ENCODE peak calls at places on chromosome 7, in four cellular contexts. O is A549, U is hepatocyte, S is ovary. N is an unnamed sample.

GRCh38 chr7:131827421-131827820 is 271.0 kb upstream of the PODXL start:
- DNase-seq in O (no peak), U (no peak), S (no peak), N (no peak)

GRCh38 chr7:140562921-140563600 is 77.6 kb downstream of the DENND2A start:
- DNase-seq in O (no peak), U (no peak), S (no peak), N (no peak)

GRCh38 chr7:927031-927671 is 27.3 kb downstream of the ADAP1 start:
- DNase-seq in O (no peak), U (no peak), S (peak), N (no peak)

GRCh38 chr7:3128857-3129256 is 85.2 kb upstream of the CARD11 start:
- DNase-seq in O (no peak), U (no peak), S (no peak), N (no peak)

GRCh38 chr7:5615190-5616070 is 166.0 kb downstream of the RNF216 start:
- DNase-seq in O (no peak), U (no peak), S (no peak), N (peak)

GRCh38 chr7:140390466-140391190 is 7.7 kb downstream of the SLC37A3 start:
- DNase-seq in O (no peak), U (no peak), S (no peak), N (no peak)

GRCh38 chr7:47458057-47458456 is 123.9 kb downstream of the TNS3 start:
- DNase-seq in O (no peak), U (no peak), S (peak), N (peak)

GRCh38 chr7:135802697-135803096 is 54.1 kb upstream of the FAM180A start:
- DNase-seq in O (no peak), U (no peak), S (no peak), N (peak)

GRCh38 chr7:2632717-2633537 is 1.1 kb downstream of the TTYH3 start:
- DNase-seq in O (peak), U (peak), S (peak), N (peak)

GRCh38 chr7:127648986-127649385 is 3.0 kb upstream of the SND1 start:
- DNase-seq in O (no peak), U (no peak), S (no peak), N (no peak)

GRCh38 chr7:114540291-114540690 is 125.7 kb downstream of the FOXP2 start:
- DNase-seq in O (no peak), U (no peak), S (no peak), N (no peak)

GRCh38 chr7:122438492-122438891 is 133.9 kb upstream of the FEZF1 start:
- DNase-seq in O (no peak), U (no peak), S (no peak), N (no peak)

GRCh38 chr7:102875700-102876192 is 37.1 kb upstream of the LRRC17 start:
- DNase-seq in O (peak), U (peak), S (no peak), N (peak)

GRCh38 chr7:34282271-34282670 is 375.7 kb upstream of the NPSR1 start:
- DNase-seq in O (no peak), U (no peak), S (no peak), N (no peak)

GRCh38 chr7:132760873-132761272 is 184.6 kb upstream of the PLXNA4 start:
- DNase-seq in O (no peak), U (no peak), S (no peak), N (no peak)

GRCh38 chr7:19161671-19162070 is 16.4 kb upstream of the FERD3L start:
- DNase-seq in O (no peak), U (no peak), S (no peak), N (no peak)

GRCh38 chr7:158371856-158372255 is 215.8 kb downstream of the PTPRN2 start:
- DNase-seq in O (no peak), U (no peak), S (no peak), N (no peak)

GRCh38 chr7:11332186-11332864 is 358.7 kb downstream of the PHF14 start:
- DNase-seq in O (no peak), U (no peak), S (no peak), N (no peak)

GRCh38 chr7:77837275-77837674 is 38.7 kb downstream of the PHTF2 start:
- DNase-seq in O (no peak), U (no peak), S (no peak), N (no peak)

GRCh38 chr7:5479133-5479745 is 55.6 kb upstream of the TNRC18 start:
- DNase-seq in O (no peak), U (peak), S (no peak), N (no peak)

GRCh38 chr7:44767912-44768662 is 19.4 kb downstream of the ZMIZ2 start:
- DNase-seq in O (no peak), U (peak), S (peak), N (no peak)

GRCh38 chr7:99109108-99110051 is 34.5 kb downstream of the SMURF1 start:
- DNase-seq in O (no peak), U (no peak), S (no peak), N (no peak)

GRCh38 chr7:147999962-148000361 is 590.6 kb upstream of the C7orf33 start:
- DNase-seq in O (no peak), U (no peak), S (no peak), N (no peak)

GRCh38 chr7:35725280-35725680 is 30.3 kb upstream of the HERPUD2 start:
- DNase-seq in O (no peak), U (no peak), S (no peak), N (no peak)

GRCh38 chr7:100680589-100681271 is 7.2 kb downstream of the GNB2 start:
- DNase-seq in O (no peak), U (peak), S (peak), N (no peak)

GRCh38 chr7:155512246-155512887 is 34.0 kb downstream of the CNPY1 start:
- DNase-seq in O (no peak), U (no peak), S (no peak), N (no peak)

GRCh38 chr7:94003446-94004023 is 620 bp downstream of the BET1 start:
- DNase-seq in O (peak), U (peak), S (no peak), N (no peak)

GRCh38 chr7:140653319-140654108 is 12.9 kb upstream of the DENND2A start:
- DNase-seq in O (peak), U (peak), S (peak), N (peak)

GRCh38 chr7:129843982-129844840 is 108.5 kb downstream of the UBE2H start:
- DNase-seq in O (no peak), U (no peak), S (no peak), N (no peak)

GRCh38 chr7:41822259-41822658 is 119.4 kb upstream of the INHBA start:
- DNase-seq in O (no peak), U (no peak), S (no peak), N (no peak)

GRCh38 chr7:135385209-135385608 is 124.7 kb downstream of the CNOT4 start:
- DNase-seq in O (no peak), U (peak), S (peak), N (peak)

GRCh38 chr7:104179178-104179577 is 28.6 kb downstream of the ORC5 start:
- DNase-seq in O (no peak), U (no peak), S (no peak), N (peak)

GRCh38 chr7:20340839-20341238 is 10.1 kb downstream of the ITGB8 start:
- DNase-seq in O (no peak), U (no peak), S (no peak), N (peak)

GRCh38 chr7:20346577-20346976 is 15.9 kb downstream of the ITGB8 start:
- DNase-seq in O (no peak), U (no peak), S (no peak), N (no peak)

GRCh38 chr7:20343954-20344353 is 13.3 kb downstream of the ITGB8 start:
- DNase-seq in O (no peak), U (no peak), S (no peak), N (no peak)

GRCh38 chr7:20344396-20344795 is 13.7 kb downstream of the ITGB8 start:
- DNase-seq in O (no peak), U (no peak), S (no peak), N (no peak)

GRCh38 chr7:20343211-20343610 is 12.5 kb downstream of the ITGB8 start:
- DNase-seq in O (no peak), U (no peak), S (no peak), N (no peak)
- TF ChIP-seq CTCF in O (no peak), U (peak), S (no peak), N (no peak)

DNA sequence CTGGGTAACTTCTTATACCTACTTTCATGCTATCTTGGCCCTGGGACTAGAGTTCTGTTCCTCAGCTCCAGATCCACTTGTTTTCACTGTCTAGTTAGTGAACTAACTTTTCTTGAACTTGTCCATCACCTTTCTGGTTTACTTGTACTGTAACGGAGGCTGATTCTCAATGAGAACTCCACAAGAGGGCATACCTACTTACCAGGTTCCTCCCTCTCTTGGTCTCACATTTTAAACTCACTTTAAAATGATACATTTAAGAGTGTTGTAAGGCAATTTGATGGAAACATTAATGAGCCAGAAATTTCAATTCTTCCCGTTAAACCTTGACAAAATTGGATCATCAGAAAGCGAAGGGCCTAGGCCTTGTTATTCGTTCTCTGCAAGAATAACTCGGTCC is 111.6 kb downstream of the MAGI2 start:
- DNase-seq in O (no peak), U (no peak), S (no peak), N (no peak)
- TF ChIP-seq CTCF in O (no peak), U (no peak), S (no peak), N (no peak)

GRCh38 chr7:29243777-29244655 is 49.4 kb downstream of the CHN2 start:
- DNase-seq in O (no peak), U (no peak), S (no peak), N (no peak)
- TF ChIP-seq CTCF in O (peak), U (no peak), S (no peak), N (no peak)

GRCh38 chr7:55173671-55174070 is 154.9 kb downstream of the EGFR start:
- DNase-seq in O (no peak), U (no peak), S (no peak), N (no peak)
- TF ChIP-seq CTCF in O (no peak), U (no peak), S (no peak), N (no peak)

GRCh38 chr7:45924283-45924682 is 3.2 kb upstream of the IGFBP3 start:
- DNase-seq in O (peak), U (peak), S (no peak), N (peak)
- TF ChIP-seq CTCF in O (no peak), U (no peak), S (no peak), N (no peak)

DNA sequence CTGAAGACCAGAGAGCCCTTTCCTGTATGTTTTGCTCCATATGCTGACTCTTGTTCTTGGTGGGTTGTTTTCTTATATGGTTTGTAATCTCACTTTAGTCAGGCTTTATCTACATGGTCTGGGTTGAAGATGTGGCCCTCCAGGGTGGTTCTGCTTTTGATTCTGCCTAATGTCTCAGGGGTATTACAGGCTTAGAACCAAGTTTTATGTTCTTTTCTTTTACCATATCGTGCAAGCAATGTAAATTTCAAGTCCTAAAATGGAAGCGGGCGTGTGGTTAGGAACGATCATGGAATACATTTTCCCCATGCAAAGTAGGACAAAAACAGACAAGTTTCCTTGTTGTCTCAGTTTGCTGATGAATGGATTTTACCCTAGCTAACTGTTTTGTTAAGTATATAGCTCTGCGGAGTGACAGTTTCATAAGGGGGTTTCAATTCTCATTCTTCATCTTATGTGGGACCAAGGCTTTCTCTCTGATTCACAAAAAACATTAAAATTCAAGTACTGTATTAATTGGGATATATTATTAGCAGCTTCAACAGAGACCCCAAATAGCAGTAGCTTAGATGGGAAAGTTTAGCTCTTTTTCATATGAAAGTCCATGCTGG is 58.7 kb downstream of the MTURN start:
- DNase-seq in O (no peak), U (no peak), S (no peak), N (no peak)
- TF ChIP-seq CTCF in O (no peak), U (no peak), S (no peak), N (no peak)

DNA sequence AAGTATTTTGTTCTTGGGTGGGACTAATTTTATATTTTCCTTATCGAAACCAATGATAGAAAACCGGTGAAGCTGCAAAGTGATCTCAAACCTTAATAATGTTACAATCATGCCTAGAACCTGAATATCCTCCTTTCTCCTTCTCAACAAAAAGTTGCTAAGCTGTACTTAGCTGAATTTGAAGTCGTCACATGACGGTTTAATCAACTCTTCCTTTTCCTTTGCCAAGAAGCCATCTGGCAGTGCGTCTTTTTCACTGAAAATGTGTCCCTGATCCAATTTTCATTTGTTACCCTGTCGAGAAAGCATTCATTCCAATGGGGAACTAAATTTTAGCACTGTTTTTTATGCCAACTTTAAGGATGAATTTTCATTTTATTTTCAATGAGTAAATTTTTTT is 979.8 kb downstream of the DNAJB9 start:
- DNase-seq in O (no peak), U (no peak), S (no peak), N (no peak)
- TF ChIP-seq CTCF in O (no peak), U (no peak), S (no peak), N (no peak)

GRCh38 chr7:23100697-23101096 is 4.9 kb upstream of the KLHL7 start:
- DNase-seq in O (no peak), U (peak), S (no peak), N (no peak)
- TF ChIP-seq CTCF in O (no peak), U (no peak), S (no peak), N (no peak)

GRCh38 chr7:152615052-152615741 is 60.7 kb downstream of the XRCC2 start:
- DNase-seq in O (no peak), U (peak), S (peak), N (no peak)

GRCh38 chr7:152618427-152618826 is 57.5 kb downstream of the XRCC2 start:
- DNase-seq in O (no peak), U (no peak), S (no peak), N (no peak)

GRCh38 chr7:152617056-152617455 is 58.9 kb downstream of the XRCC2 start:
- DNase-seq in O (no peak), U (no peak), S (no peak), N (no peak)

GRCh38 chr7:152621426-152621825 is 54.5 kb downstream of the XRCC2 start:
- DNase-seq in O (no peak), U (no peak), S (no peak), N (no peak)

DNA sequence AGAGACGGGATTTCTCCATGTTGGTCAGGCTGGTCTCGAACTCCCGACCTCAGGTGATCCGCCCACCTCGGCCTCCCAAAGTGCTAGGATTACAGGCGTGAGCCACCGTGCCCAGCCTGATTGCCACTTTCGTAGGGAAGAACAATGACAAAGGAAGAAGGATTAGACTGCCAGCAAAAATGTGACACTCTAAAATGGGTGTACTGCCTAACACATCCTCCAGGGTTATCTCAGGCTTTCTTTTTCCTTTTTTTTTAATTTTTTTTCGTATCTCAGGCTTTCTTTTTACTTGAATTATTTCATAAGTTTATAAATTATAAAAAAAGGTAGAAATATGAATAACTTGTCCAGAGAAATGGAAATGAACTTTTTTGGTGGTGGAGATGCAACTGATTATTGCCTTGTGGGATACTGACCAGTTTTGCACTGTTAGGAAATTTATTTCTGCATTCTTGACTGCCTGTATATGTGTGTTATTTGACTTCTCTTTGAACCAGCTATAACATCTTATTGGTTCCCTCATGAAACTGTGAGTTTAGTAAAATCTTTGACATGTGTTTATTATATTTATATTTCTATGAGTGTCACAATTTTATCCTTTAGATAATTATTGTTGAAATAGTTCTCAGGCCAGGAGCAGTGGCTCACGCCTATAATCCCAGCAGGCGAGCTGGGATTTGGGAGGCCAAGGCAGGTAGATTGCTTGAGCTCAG is 56.8 kb downstream of the XRCC2 start:
- DNase-seq in O (no peak), U (no peak), S (no peak), N (no peak)
- TF ChIP-seq CTCF in O (no peak), U (no peak), S (no peak), N (no peak)